ENCODE peak calls at places on chromosomes 3 and 15, in eight cellular contexts. Q is omental fat pad, R is fibroblast of lung, L is BE2C, D is astrocyte of the spinal cord, K is GM20000, Z is kidney, X is RWPE2. U is an unnamed sample.
A peak's percentile ranks its signal among the peaks of the same experiment; 100 is the strongest.

GRCh38 chr3:52682016-52682415 is 3.7 kb downstream of the PBRM1 start:
- DNase-seq in R (peak; percentile 80), K (peak; percentile 24), Q (peak; percentile 31), L (no peak), D (peak; percentile 76), X (no peak), Z (no peak), U (no peak)

GRCh38 chr3:101849714-101850326 is 506 bp downstream of the NFKBIZ start:
- DNase-seq in Q (no peak), K (peak; percentile 56), D (no peak), X (peak; percentile 57), Z (no peak), R (no peak), L (peak; percentile 66), U (no peak)

GRCh38 chr3:83946045-83946444 is 1012.7 kb upstream of the CADM2 start:
- DNase-seq in D (no peak), Z (no peak), R (no peak), L (no peak), X (no peak), K (no peak), Q (no peak), U (no peak)

GRCh38 chr3:17038900-17039545 is 154.3 kb downstream of the PLCL2 start:
- DNase-seq in X (no peak), D (no peak), L (no peak), R (no peak), K (no peak), Z (no peak), Q (no peak), U (no peak)

GRCh38 chr15:22942306-22942855 is 37.8 kb downstream of the CYFIP1 start:
- DNase-seq in L (no peak), K (no peak), Z (no peak), Q (no peak), X (no peak), R (no peak), D (no peak), U (no peak)

GRCh38 chr3:22175899-22176298 is 424.9 kb upstream of the ZNF385D start:
- DNase-seq in Q (no peak), D (peak; percentile 9), Z (no peak), L (no peak), X (no peak), K (no peak), R (no peak), U (no peak)

GRCh38 chr3:42500091-42500490 is 2.4 kb upstream of the VIPR1 start:
- DNase-seq in D (no peak), Q (no peak), K (no peak), L (no peak), Z (no peak), X (peak; percentile 21), R (no peak), U (peak; percentile 28)

GRCh38 chr15:31111091-31111647 is 9.6 kb upstream of the TRPM1 start:
- DNase-seq in D (no peak), K (no peak), X (no peak), Q (no peak), L (no peak), Z (no peak), R (peak; percentile 10), U (no peak)

GRCh38 chr3:50205719-50206276 is 727 bp downstream of the SLC38A3 start:
- DNase-seq in Q (no peak), K (no peak), Z (no peak), D (no peak), X (no peak), R (peak; percentile 27), L (no peak), U (no peak)

GRCh38 chr15:53910852-53911251 is 67.4 kb upstream of the UNC13C start:
- DNase-seq in D (no peak), R (no peak), L (no peak), K (no peak), Q (no peak), X (no peak), Z (peak; percentile 80), U (no peak)

GRCh38 chr15:50675524-50676144 is 11.0 kb downstream of the TRPM7 start:
- DNase-seq in K (no peak), Z (no peak), D (peak; percentile 67), R (peak; percentile 19), Q (no peak), L (no peak), X (no peak), U (no peak)

GRCh38 chr15:95485367-95485766 is 845.1 kb upstream of the NR2F2 start:
- DNase-seq in Z (no peak), Q (no peak), X (no peak), K (no peak), L (no peak), R (peak; percentile 23), D (no peak), U (no peak)

GRCh38 chr3:11274743-11275142 is 2.5 kb downstream of the ATG7 start:
- DNase-seq in R (no peak), D (no peak), X (no peak), L (no peak), K (no peak), Z (no peak), Q (no peak), U (no peak)

GRCh38 chr3:11269007-11269406 is 3.2 kb upstream of the ATG7 start:
- DNase-seq in Q (no peak), X (no peak), K (no peak), D (no peak), L (no peak), R (no peak), Z (no peak), U (no peak)

GRCh38 chr3:11272913-11273574 is 847 bp downstream of the ATG7 start:
- DNase-seq in Q (no peak), Z (no peak), R (no peak), D (no peak), K (no peak), X (no peak), L (no peak), U (no peak)

GRCh38 chr3:11273945-11274344 is 1.7 kb downstream of the ATG7 start:
- DNase-seq in K (no peak), R (no peak), D (no peak), X (no peak), L (no peak), Q (no peak), Z (no peak), U (no peak)

GRCh38 chr3:11271986-11272904 is at the start of gene ATG7:
- DNase-seq in K (peak; percentile 95), X (peak; percentile 96), D (peak; percentile 97), L (peak; percentile 91), Q (peak; percentile 97), Z (peak; percentile 99), R (peak; percentile 95), U (peak; percentile 97)
- TF ChIP-seq CTCF in K (no peak), X (no peak), D (no peak), L (no peak), Q (no peak), Z (no peak), R (no peak), U (peak; percentile 20)

GRCh38 chr15:63284379-63284778 is 7.0 kb downstream of the APH1B start:
- DNase-seq in L (no peak), X (no peak), D (no peak), Q (no peak), K (no peak), R (no peak), Z (no peak), U (no peak)

GRCh38 chr15:63288778-63289378 is 11.5 kb downstream of the APH1B start:
- DNase-seq in Z (no peak), K (peak; percentile 65), L (no peak), D (peak; percentile 72), X (no peak), R (peak; percentile 35), Q (no peak), U (no peak)

GRCh38 chr15:63288342-63288741 is 10.9 kb downstream of the APH1B start:
- DNase-seq in L (no peak), X (no peak), K (no peak), R (no peak), Q (no peak), D (no peak), Z (no peak), U (no peak)

GRCh38 chr15:63283126-63283525 is 5.7 kb downstream of the APH1B start:
- DNase-seq in D (no peak), K (no peak), X (no peak), L (no peak), R (no peak), Q (no peak), Z (no peak), U (no peak)

GRCh38 chr15:63287109-63287508 is 9.7 kb downstream of the APH1B start:
- DNase-seq in L (no peak), R (peak; percentile 24), X (no peak), Q (no peak), Z (no peak), D (no peak), K (no peak), U (no peak)
- TF ChIP-seq CTCF in L (no peak), R (no peak), X (no peak), Q (no peak), Z (no peak), D (no peak), K (no peak), U (no peak)

GRCh38 chr3:86420990-86421739 is 569.8 kb downstream of the VGLL3 start:
- DNase-seq in Z (peak; percentile 50), K (no peak), L (no peak), D (no peak), Q (no peak), X (no peak), R (no peak), U (no peak)
- TF ChIP-seq CTCF in Z (no peak), K (no peak), L (no peak), D (no peak), Q (no peak), X (no peak), R (no peak), U (no peak)

GRCh38 chr15:75641603-75642002 is 1.6 kb upstream of the IMP3 start:
- DNase-seq in Q (no peak), D (no peak), R (no peak), X (no peak), Z (peak; percentile 15), L (no peak), K (no peak), U (no peak)

GRCh38 chr15:75639709-75640482 is at the start of gene IMP3:
- DNase-seq in X (peak; percentile 98), Z (peak; percentile 97), K (peak; percentile 98), L (peak; percentile 95), R (peak; percentile 97), Q (peak; percentile 70), D (peak; percentile 98), U (peak; percentile 98)

GRCh38 chr15:75639191-75639708 is 774 bp downstream of the IMP3 start:
- DNase-seq in Z (no peak), D (no peak), K (no peak), L (no peak), Q (no peak), X (no peak), R (peak; percentile 46), U (no peak)

GRCh38 chr15:75641176-75641498 is 1.1 kb upstream of the IMP3 start:
- DNase-seq in X (no peak), K (no peak), Q (no peak), D (no peak), Z (peak; percentile 25), R (no peak), L (no peak), U (no peak)

DNA sequence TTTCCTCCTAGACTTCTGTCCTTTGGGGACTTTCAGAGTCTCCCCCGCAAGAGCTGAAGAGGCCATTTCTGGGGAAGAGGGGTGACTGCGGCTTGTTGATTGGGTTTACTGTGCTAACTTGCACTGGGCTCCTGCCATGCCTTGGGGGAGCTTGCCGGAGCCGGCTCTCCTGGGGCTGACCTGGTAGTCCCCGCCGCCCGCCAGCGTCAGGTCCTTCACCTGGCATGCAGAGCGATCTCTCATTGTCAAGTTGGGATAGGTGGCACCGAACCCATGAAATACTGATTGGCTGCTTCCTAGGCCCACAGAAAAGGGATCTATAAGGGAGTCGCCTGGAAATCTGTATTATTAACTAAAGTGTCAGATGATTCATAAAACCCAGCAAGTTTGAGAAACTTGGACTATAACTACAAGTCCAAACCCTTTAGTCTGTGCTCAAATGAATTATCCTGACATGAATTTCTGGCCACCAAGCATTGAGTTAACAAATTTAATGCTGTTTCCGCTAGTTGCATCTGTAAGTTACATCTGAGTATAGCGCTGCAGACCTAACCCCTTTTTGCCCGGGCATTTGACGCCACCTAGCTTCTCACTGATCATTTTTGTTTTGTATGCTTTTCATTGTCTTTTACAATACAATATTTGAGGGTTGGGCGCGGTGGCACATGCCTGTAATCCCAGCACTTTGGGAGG is 605 bp upstream of the IMP3 start:
- DNase-seq in D (peak; percentile 72), K (peak; percentile 68), R (peak; percentile 55), L (peak; percentile 61), Q (no peak), Z (peak; percentile 11), X (peak; percentile 80), U (no peak)
- TF ChIP-seq CTCF in D (peak; percentile 21), K (peak; percentile 23), R (peak; percentile 37), L (peak; percentile 57), Q (no peak), Z (no peak), X (peak; percentile 88), U (no peak)

U was measured in right atrium auricular region.